ENCODE peak calls at places on chromosomes 5 and 9, in four cellular contexts. O is H1, Z is HepG2, U is GM12878. F is an unnamed sample.

GRCh38 chr5:124865603-124866354 is 119.3 kb upstream of the ZNF608 start:
- DNase-seq in U (no peak), Z (no peak), O (no peak), F (no peak)

GRCh38 chr9:37220971-37221370 is 100.6 kb downstream of the ZCCHC7 start:
- DNase-seq in O (no peak), Z (no peak), U (no peak), F (no peak)

GRCh38 chr9:4979224-4979623 is 5.8 kb upstream of the JAK2 start:
- DNase-seq in Z (no peak), O (no peak), U (no peak), F (no peak)

GRCh38 chr9:3532158-3532557 is 6.4 kb upstream of the RFX3 start:
- DNase-seq in O (no peak), U (no peak), Z (no peak), F (no peak)

GRCh38 chr9:114006155-114006550 is 71.9 kb downstream of the AMBP start:
- DNase-seq in O (no peak), U (no peak), Z (no peak), F (no peak)

GRCh38 chr5:106072208-106072607 is 1598.5 kb downstream of the EFNA5 start:
- DNase-seq in U (no peak), Z (no peak), O (no peak), F (no peak)

GRCh38 chr9:75239176-75239575 is 150.9 kb downstream of the OSTF1 start:
- DNase-seq in Z (peak; percentile 42), O (no peak), U (no peak), F (no peak)

GRCh38 chr5:170273968-170274710 is 23.4 kb downstream of the LCP2 start:
- DNase-seq in O (peak; percentile 38), U (no peak), Z (no peak), F (peak; percentile 55)

GRCh38 chr5:54205918-54206317 is 104.5 kb downstream of the ARL15 start:
- DNase-seq in O (no peak), Z (no peak), U (no peak), F (no peak)

GRCh38 chr5:157177935-157178334 is 2.7 kb upstream of the ITK start:
- DNase-seq in Z (no peak), U (no peak), O (no peak), F (no peak)

GRCh38 chr5:117463836-117464235 is 889.2 kb upstream of the SEMA6A start:
- DNase-seq in Z (no peak), U (no peak), O (no peak), F (no peak)
- TF ChIP-seq SUZ12 in Z (no peak), U (no peak), O (no peak), F (no peak)

GRCh38 chr5:139653616-139654015 is 5.5 kb downstream of the CXXC5 start:
- DNase-seq in O (no peak), Z (no peak), U (no peak), F (no peak)
- H3K9ac ChIP-seq in O (no peak overlapping the region), Z (peak overlapping the region; percentile 24), U (peak overlapping the region; percentile 72), F (peak overlapping the region; percentile 56)

GRCh38 chr5:79935992-79936643 is 54.9 kb downstream of the MTX3 start:
- DNase-seq in O (no peak), U (no peak), Z (no peak), F (no peak)
- TF ChIP-seq SUZ12 in O (no peak), U (no peak), Z (no peak), F (no peak)

GRCh38 chr9:105262497-105262896 is 18.0 kb downstream of the SLC44A1 start:
- DNase-seq in U (no peak), O (no peak), Z (no peak), F (no peak)

GRCh38 chr9:105259731-105260612 is 15.5 kb downstream of the SLC44A1 start:
- DNase-seq in U (no peak), O (no peak), Z (no peak), F (no peak)

GRCh38 chr9:105258225-105258737 is 13.8 kb downstream of the SLC44A1 start:
- DNase-seq in U (no peak), Z (no peak), O (no peak), F (no peak)

GRCh38 chr9:105257767-105258166 is 13.3 kb downstream of the SLC44A1 start:
- DNase-seq in O (no peak), Z (no peak), U (no peak), F (no peak)

DNA sequence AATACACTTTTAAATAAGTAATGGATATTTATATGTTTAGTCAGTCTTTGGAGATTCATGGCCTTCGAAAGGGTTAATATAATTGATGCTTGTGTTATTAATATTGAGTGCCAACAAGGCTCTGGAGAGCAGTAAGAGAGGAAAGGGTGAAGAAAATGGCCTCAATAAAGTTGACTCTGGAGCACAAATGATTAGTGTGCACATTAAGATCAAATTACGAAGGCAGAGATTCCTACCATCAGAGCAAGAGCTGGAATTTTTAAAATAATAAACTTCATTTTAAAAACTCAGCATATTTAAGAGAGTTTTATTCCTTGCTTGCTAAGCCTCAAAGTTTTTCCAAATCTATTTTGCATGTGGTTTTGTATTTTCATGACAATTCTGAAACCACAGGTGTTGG is 14.8 kb downstream of the SLC44A1 start:
- DNase-seq in Z (no peak), U (no peak), O (no peak), F (no peak)
- H3K9ac ChIP-seq in Z (no peak overlapping the region), U (no peak overlapping the region), O (no peak overlapping the region), F (no peak overlapping the region)

GRCh38 chr5:16486679-16487078 is 21.1 kb upstream of the ZNF622 start:
- DNase-seq in U (no peak), O (no peak), Z (no peak), F (no peak)
- TF ChIP-seq SUZ12 in U (no peak), O (no peak), Z (no peak), F (no peak)

GRCh38 chr5:59275170-59275536 is 618.4 kb downstream of the PDE4D start:
- DNase-seq in O (no peak), Z (no peak), U (no peak), F (no peak)

GRCh38 chr5:59276886-59277514 is 616.5 kb downstream of the PDE4D start:
- DNase-seq in Z (no peak), O (no peak), U (no peak), F (no peak)

GRCh38 chr5:59274130-59274529 is 619.4 kb downstream of the PDE4D start:
- DNase-seq in U (no peak), O (no peak), Z (no peak), F (no peak)

GRCh38 chr5:59276277-59276647 is 617.3 kb downstream of the PDE4D start:
- DNase-seq in O (no peak), U (no peak), Z (no peak), F (no peak)

DNA sequence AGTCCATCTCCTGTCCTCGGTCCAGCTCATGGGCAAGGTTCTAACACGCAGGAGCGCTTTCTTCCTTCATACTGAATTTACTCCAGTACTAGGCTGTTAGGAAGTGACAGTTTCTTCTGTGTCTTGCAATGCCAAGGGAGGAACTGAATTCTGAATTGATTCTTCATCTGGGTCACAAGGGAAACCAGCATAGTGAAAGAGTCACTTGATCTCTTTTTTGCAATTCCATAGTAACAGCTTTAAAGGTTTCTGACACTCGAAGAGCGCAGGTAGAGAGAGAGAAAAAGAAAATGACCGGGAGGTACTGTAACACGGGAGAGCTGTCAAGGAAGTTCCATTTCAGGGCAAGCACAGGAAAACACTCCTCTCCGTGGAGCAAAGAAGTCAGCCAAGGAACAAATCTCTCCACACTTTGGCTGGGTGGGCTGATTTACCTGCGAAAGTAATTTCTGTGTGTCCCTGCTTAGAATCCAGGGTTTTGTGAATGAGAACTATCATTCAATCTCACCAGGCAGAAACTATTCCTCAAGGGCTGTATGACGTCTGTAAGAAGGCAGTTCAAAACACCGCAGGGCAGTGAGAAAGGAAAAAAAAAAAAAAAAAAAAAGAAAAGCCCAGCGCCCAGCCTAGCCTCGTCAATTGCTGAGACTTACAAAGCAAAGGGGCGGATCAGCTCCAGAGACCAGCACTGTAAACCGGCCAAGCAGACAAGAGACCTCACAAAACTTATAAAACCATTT is 617.8 kb downstream of the PDE4D start:
- DNase-seq in U (no peak), Z (no peak), O (peak; percentile 31), F (peak; percentile 57)
- H3K9ac ChIP-seq in U (no peak overlapping the region), Z (no peak overlapping the region), O (no peak overlapping the region), F (peak overlapping the region; percentile 18)

GRCh38 chr5:14580037-14581034 is 1.3 kb upstream of the OTULINL start:
- DNase-seq in U (no peak), O (no peak), Z (no peak), F (no peak)
- TF ChIP-seq SUZ12 in U (no peak), O (no peak), Z (no peak), F (no peak)

GRCh38 chr5:6556089-6556801 is 76.6 kb downstream of the NSUN2 start:
- DNase-seq in Z (no peak), O (no peak), U (no peak), F (no peak)
- H3K9ac ChIP-seq in Z (no peak overlapping the region), O (no peak overlapping the region), U (no peak overlapping the region), F (no peak overlapping the region)

GRCh38 chr9:38240051-38240450 is 152.5 kb upstream of the ALDH1B1 start:
- DNase-seq in Z (no peak), O (no peak), U (no peak), F (no peak)
- TF ChIP-seq SUZ12 in Z (no peak), O (no peak), U (no peak), F (no peak)

F was measured in NT2/D1.